ENCODE peak calls at places on chromosomes 13 and 19, in seven cellular contexts. One of them, this sample, is unnamed.

GRCh38 chr19:51688665-51689571 is 4.2 kb upstream of the SPACA6 start:
- DNase-seq in SK-N-SH: peak
- DNase-seq in mucosa of descending colon: peak
- DNase-seq in mammary epithelial cell: peak
- DNase-seq in CD4-positive, alpha-beta T cell: no peak
- DNase-seq in mesothelial cell of epicardium: peak
- DNase-seq in IMR-90: peak
- DNase-seq in this sample: peak

GRCh38 chr13:42574435-42575311 is 721 bp downstream of the TNFSF11 start:
- DNase-seq in mammary epithelial cell: no peak
- DNase-seq in mucosa of descending colon: peak
- DNase-seq in SK-N-SH: peak
- DNase-seq in mesothelial cell of epicardium: no peak
- DNase-seq in CD4-positive, alpha-beta T cell: peak
- DNase-seq in IMR-90: no peak
- DNase-seq in this sample: no peak

GRCh38 chr19:3851254-3852176 is 17.3 kb downstream of the ZFR2 start:
- DNase-seq in mucosa of descending colon: no peak
- DNase-seq in mammary epithelial cell: peak
- DNase-seq in mesothelial cell of epicardium: no peak
- DNase-seq in CD4-positive, alpha-beta T cell: no peak
- DNase-seq in IMR-90: no peak
- DNase-seq in SK-N-SH: no peak
- DNase-seq in this sample: no peak

GRCh38 chr13:37651371-37651770 is 52.8 kb upstream of the POSTN start:
- DNase-seq in mucosa of descending colon: no peak
- DNase-seq in mesothelial cell of epicardium: no peak
- DNase-seq in CD4-positive, alpha-beta T cell: no peak
- DNase-seq in mammary epithelial cell: no peak
- DNase-seq in SK-N-SH: no peak
- DNase-seq in IMR-90: no peak
- DNase-seq in this sample: no peak

GRCh38 chr13:98853791-98854191 is 101.3 kb upstream of the SLC15A1 start:
- DNase-seq in mammary epithelial cell: peak
- DNase-seq in mucosa of descending colon: no peak
- DNase-seq in CD4-positive, alpha-beta T cell: no peak
- DNase-seq in IMR-90: peak
- DNase-seq in mesothelial cell of epicardium: no peak
- DNase-seq in SK-N-SH: no peak
- DNase-seq in this sample: peak

GRCh38 chr13:111905609-111905945 is 161.4 kb upstream of the SOX1 start:
- DNase-seq in mammary epithelial cell: no peak
- DNase-seq in IMR-90: no peak
- DNase-seq in mucosa of descending colon: no peak
- DNase-seq in mesothelial cell of epicardium: no peak
- DNase-seq in CD4-positive, alpha-beta T cell: no peak
- DNase-seq in SK-N-SH: no peak
- DNase-seq in this sample: no peak

GRCh38 chr19:53254451-53255341 is at the start of gene ZNF677:
- DNase-seq in IMR-90: peak
- DNase-seq in mesothelial cell of epicardium: peak
- DNase-seq in SK-N-SH: peak
- DNase-seq in mucosa of descending colon: peak
- DNase-seq in CD4-positive, alpha-beta T cell: peak
- DNase-seq in mammary epithelial cell: peak
- DNase-seq in this sample: peak

GRCh38 chr13:51453308-51453958 is 597 bp upstream of the INTS6 start:
- DNase-seq in CD4-positive, alpha-beta T cell: peak
- DNase-seq in mesothelial cell of epicardium: peak
- DNase-seq in mucosa of descending colon: peak
- DNase-seq in SK-N-SH: peak
- DNase-seq in mammary epithelial cell: no peak
- DNase-seq in IMR-90: no peak
- DNase-seq in this sample: no peak

GRCh38 chr19:3968556-3969434 is 2.1 kb downstream of the DAPK3 start:
- DNase-seq in IMR-90: peak
- DNase-seq in SK-N-SH: peak
- DNase-seq in mesothelial cell of epicardium: peak
- DNase-seq in mammary epithelial cell: peak
- DNase-seq in CD4-positive, alpha-beta T cell: no peak
- DNase-seq in mucosa of descending colon: peak
- DNase-seq in this sample: peak

GRCh38 chr13:75316427-75316826 is 165.5 kb downstream of the TBC1D4 start:
- DNase-seq in SK-N-SH: no peak
- DNase-seq in mammary epithelial cell: no peak
- DNase-seq in mesothelial cell of epicardium: no peak
- DNase-seq in CD4-positive, alpha-beta T cell: no peak
- DNase-seq in mucosa of descending colon: no peak
- DNase-seq in IMR-90: peak
- DNase-seq in this sample: no peak

GRCh38 chr13:113981611-113982295 is 7.9 kb upstream of the C13orf46 start:
- DNase-seq in CD4-positive, alpha-beta T cell: no peak
- DNase-seq in mucosa of descending colon: peak
- DNase-seq in mesothelial cell of epicardium: no peak
- DNase-seq in IMR-90: no peak
- DNase-seq in SK-N-SH: no peak
- DNase-seq in mammary epithelial cell: no peak
- DNase-seq in this sample: no peak

GRCh38 chr13:37168151-37168550 is 62.7 kb upstream of the CSNK1A1L start:
- DNase-seq in CD4-positive, alpha-beta T cell: no peak
- DNase-seq in IMR-90: no peak
- DNase-seq in SK-N-SH: no peak
- DNase-seq in mucosa of descending colon: no peak
- DNase-seq in mammary epithelial cell: no peak
- DNase-seq in mesothelial cell of epicardium: no peak
- DNase-seq in this sample: no peak

GRCh38 chr13:51230473-51231105 is 8.4 kb downstream of the FAM124A start:
- DNase-seq in mammary epithelial cell: no peak
- DNase-seq in mesothelial cell of epicardium: no peak
- DNase-seq in IMR-90: peak
- DNase-seq in mucosa of descending colon: no peak
- DNase-seq in CD4-positive, alpha-beta T cell: no peak
- DNase-seq in SK-N-SH: no peak
- DNase-seq in this sample: no peak

GRCh38 chr19:7529610-7530490 is 5.7 kb upstream of the PNPLA6 start:
- DNase-seq in mesothelial cell of epicardium: no peak
- DNase-seq in mammary epithelial cell: no peak
- DNase-seq in IMR-90: no peak
- DNase-seq in mucosa of descending colon: no peak
- DNase-seq in CD4-positive, alpha-beta T cell: no peak
- DNase-seq in SK-N-SH: no peak
- DNase-seq in this sample: no peak

GRCh38 chr19:7529246-7529600 is 6.3 kb upstream of the PNPLA6 start:
- DNase-seq in CD4-positive, alpha-beta T cell: no peak
- DNase-seq in mesothelial cell of epicardium: no peak
- DNase-seq in IMR-90: no peak
- DNase-seq in mammary epithelial cell: no peak
- DNase-seq in mucosa of descending colon: no peak
- DNase-seq in SK-N-SH: no peak
- DNase-seq in this sample: no peak

GRCh38 chr19:7527516-7528191 is 5.2 kb downstream of the MCOLN1 start:
- DNase-seq in IMR-90: no peak
- DNase-seq in SK-N-SH: no peak
- DNase-seq in mammary epithelial cell: no peak
- DNase-seq in CD4-positive, alpha-beta T cell: no peak
- DNase-seq in mesothelial cell of epicardium: no peak
- DNase-seq in mucosa of descending colon: peak
- DNase-seq in this sample: no peak

GRCh38 chr19:7528192-7528519 is 5.7 kb downstream of the MCOLN1 start:
- DNase-seq in CD4-positive, alpha-beta T cell: no peak
- DNase-seq in IMR-90: no peak
- DNase-seq in mammary epithelial cell: no peak
- DNase-seq in mesothelial cell of epicardium: no peak
- DNase-seq in SK-N-SH: no peak
- DNase-seq in mucosa of descending colon: no peak
- DNase-seq in this sample: no peak

DNA sequence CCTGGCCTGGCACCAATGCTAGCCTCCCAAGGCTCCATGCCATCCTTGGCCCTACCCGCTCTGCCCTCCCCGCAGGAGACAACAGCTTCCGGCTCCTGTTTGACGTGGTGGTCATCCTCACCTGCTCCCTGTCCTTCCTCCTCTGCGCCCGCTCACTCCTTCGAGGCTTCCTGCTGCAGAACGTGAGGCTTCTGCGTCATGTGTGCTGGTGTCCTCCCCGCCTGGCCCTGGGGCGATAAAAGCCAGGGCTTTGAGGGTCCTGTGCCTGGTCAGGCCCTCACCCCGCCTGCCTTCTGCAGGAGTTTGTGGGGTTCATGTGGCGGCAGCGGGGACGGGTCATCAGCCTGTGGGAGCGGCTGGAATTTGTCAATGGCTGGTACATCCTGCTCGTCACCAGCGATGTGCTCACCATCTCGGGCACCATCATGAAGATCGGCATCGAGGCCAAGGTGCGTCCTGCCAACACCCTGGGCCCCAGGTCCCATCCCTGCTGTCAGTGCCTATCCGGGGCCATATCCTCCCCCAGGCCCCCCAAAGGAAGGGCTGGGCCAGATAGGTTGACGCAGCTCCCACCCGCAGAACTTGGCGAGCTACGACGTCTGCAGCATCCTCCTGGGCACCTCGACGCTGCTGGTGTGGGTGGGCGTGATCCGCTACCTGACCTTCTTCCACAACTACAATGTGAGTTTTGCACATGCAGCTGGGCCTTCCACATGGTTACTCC is 6.3 kb downstream of the MCOLN1 start:
- DNase-seq in CD4-positive, alpha-beta T cell: no peak
- DNase-seq in mucosa of descending colon: no peak
- DNase-seq in mesothelial cell of epicardium: no peak
- DNase-seq in mammary epithelial cell: no peak
- DNase-seq in IMR-90: no peak
- DNase-seq in SK-N-SH: no peak
- DNase-seq in this sample: no peak
- TF ChIP-seq CTCF in CD4-positive, alpha-beta T cell: no peak
- TF ChIP-seq CTCF in mucosa of descending colon: no peak
- TF ChIP-seq CTCF in mesothelial cell of epicardium: no peak
- TF ChIP-seq CTCF in mammary epithelial cell: no peak
- TF ChIP-seq CTCF in IMR-90: no peak
- TF ChIP-seq CTCF in SK-N-SH: no peak
- TF ChIP-seq CTCF in this sample: no peak

DNA sequence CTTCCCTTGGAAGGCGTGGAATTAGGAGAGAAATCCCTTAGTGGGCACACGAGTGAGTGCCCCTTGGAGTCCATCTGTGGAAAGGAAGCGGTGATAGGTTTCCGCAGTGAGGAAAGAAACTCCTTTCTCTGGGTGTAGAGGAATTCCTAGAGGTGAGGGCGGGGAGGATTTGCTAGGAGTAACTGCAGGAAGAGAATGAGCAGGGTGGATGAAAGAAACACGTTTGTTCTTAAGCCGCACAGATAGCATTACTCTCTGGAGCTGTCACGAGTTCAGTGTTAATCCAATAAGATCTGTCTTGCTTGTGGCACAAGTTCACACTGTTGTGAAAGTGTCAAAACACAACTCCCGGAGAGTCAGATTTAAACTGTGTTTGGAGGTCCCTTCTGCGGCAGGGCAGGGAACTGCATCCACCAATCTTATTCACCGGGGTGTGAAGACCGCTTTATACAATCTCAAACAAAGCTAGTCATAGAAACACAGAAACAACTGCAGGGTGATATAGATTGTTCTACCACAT is 1.2 kb downstream of the KL start:
- DNase-seq in CD4-positive, alpha-beta T cell: no peak
- DNase-seq in IMR-90: peak
- DNase-seq in mammary epithelial cell: peak
- DNase-seq in SK-N-SH: no peak
- DNase-seq in mesothelial cell of epicardium: no peak
- DNase-seq in mucosa of descending colon: no peak
- DNase-seq in this sample: no peak
- TF ChIP-seq CTCF in CD4-positive, alpha-beta T cell: no peak
- TF ChIP-seq CTCF in IMR-90: peak
- TF ChIP-seq CTCF in mammary epithelial cell: peak
- TF ChIP-seq CTCF in SK-N-SH: no peak
- TF ChIP-seq CTCF in mesothelial cell of epicardium: no peak
- TF ChIP-seq CTCF in mucosa of descending colon: no peak
- TF ChIP-seq CTCF in this sample: no peak

DNA sequence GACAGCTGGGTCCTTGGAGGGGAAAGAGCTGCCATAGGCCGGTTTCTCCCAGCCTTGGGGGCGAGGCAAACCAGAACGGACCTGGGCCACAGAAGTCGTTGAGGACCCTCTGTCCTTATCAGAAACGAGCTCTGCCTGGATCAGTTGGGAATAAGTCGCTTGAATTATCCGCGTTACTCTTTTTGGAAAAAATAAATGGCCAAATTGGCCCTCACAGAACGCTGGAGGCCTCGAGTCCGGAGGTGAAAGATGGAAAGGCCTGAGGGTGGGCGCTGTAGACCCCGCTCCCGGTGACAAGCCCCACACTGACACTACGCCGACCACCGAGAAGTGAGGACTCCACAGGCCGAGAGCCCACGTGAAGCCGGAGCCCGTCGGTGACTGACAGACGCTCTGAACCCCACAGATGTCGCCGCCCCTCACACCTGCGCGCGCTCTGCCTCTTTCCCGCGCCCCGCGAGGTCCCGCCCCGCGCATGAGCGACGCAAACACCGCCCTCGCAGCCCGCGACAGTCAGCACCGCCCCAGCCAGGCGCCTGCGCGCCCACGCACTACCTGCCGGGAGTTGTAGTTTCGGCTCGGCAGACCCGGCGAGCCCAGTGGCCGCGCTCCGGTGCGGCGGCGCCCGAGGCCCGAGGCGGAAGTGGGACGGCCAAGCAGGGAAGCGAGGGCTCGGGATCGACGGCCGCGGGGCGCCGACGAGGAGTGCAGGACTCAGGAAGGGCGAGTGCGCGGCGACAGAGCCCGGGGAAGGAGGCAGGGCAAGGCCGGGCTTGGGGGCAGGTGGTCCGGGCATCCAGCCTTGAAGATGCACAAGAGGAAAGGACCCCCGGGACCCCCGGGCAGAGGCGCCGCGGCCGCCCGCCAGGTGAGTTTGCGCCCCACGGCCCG is at the start of the genes BRME1 and CC2D1A:
- DNase-seq in SK-N-SH: peak
- DNase-seq in mesothelial cell of epicardium: peak
- DNase-seq in mucosa of descending colon: peak
- DNase-seq in CD4-positive, alpha-beta T cell: peak
- DNase-seq in IMR-90: peak
- DNase-seq in mammary epithelial cell: peak
- DNase-seq in this sample: peak
- TF ChIP-seq CTCF in SK-N-SH: no peak
- TF ChIP-seq CTCF in mesothelial cell of epicardium: no peak
- TF ChIP-seq CTCF in mucosa of descending colon: no peak
- TF ChIP-seq CTCF in CD4-positive, alpha-beta T cell: no peak
- TF ChIP-seq CTCF in IMR-90: no peak
- TF ChIP-seq CTCF in mammary epithelial cell: no peak
- TF ChIP-seq CTCF in this sample: no peak

DNA sequence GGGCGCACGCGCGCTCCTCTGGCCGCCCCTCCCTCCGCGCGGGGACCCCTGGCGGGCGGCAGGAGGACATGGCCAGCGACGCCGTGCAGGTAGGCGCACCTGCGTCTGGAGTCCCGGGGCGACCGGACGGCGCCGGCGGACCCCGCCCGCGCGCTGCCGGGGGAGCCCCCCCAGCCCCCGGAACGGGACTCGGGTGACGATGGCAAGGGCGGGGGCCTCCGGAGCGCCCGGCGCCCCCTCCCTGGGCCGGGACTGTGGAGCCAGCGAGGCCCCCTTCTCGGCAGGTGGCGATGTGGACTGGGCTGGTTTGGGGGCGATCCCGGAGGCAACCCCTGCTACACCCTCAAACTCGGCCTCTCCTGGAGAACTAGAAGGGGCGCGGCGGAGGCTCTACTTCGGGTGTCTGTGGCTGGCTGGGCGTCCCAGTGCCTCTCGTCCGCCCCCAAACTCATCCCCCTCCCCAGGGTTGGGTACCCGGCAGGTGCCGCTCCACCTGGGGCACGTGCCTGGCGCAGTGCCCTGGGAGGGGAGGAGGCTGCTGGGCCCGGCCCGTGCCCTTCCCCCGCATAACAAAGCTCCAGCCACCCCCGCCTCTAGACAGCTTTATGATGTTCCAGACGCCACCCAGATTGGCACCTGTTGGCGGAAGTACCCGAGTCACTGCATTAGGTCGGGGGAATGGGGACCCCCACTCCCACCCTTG is 499 bp downstream of the PKN1 start:
- DNase-seq in IMR-90: no peak
- DNase-seq in SK-N-SH: peak
- DNase-seq in mammary epithelial cell: no peak
- DNase-seq in mesothelial cell of epicardium: peak
- DNase-seq in mucosa of descending colon: peak
- DNase-seq in CD4-positive, alpha-beta T cell: peak
- DNase-seq in this sample: no peak
- TF ChIP-seq CTCF in IMR-90: no peak
- TF ChIP-seq CTCF in SK-N-SH: peak
- TF ChIP-seq CTCF in mammary epithelial cell: peak
- TF ChIP-seq CTCF in mesothelial cell of epicardium: no peak
- TF ChIP-seq CTCF in mucosa of descending colon: no peak
- TF ChIP-seq CTCF in CD4-positive, alpha-beta T cell: no peak
- TF ChIP-seq CTCF in this sample: no peak

This sample was measured in HFFc6.